ENCODE peak calls at places on chromosomes 13 and 19, in eight cellular contexts. Y is thyroid gland, P is vagina, S is HepG2, M is uterus, Z is GM12878, D is adrenal gland, V is ovary. N is an unnamed sample. For H3K4me1, the result is how much of the 10 kb centered on the place peaks cover.

GRCh38 chr13:42740753-42741152 is 40.6 kb upstream of the FAM216B start:
- DNase-seq in D (peak), S (no peak), P (no peak), Z (no peak), V (peak), Y (peak), M (no peak), N (no peak)

GRCh38 chr13:42894765-42895181 is 97.3 kb downstream of the EPSTI1 start:
- DNase-seq in Z (no peak), P (no peak), S (no peak), D (peak), Y (no peak), V (peak), M (no peak), N (no peak)

GRCh38 chr13:37960427-37960826 is 90.9 kb upstream of the TRPC4 start:
- DNase-seq in P (no peak), S (no peak), Y (no peak), Z (no peak), V (no peak), M (no peak), D (no peak), N (no peak)

GRCh38 chr19:51727349-51727880 is 3.6 kb upstream of the HAS1 start:
- DNase-seq in S (no peak), V (no peak), Y (no peak), P (no peak), D (no peak), Z (no peak), M (no peak), N (no peak)

GRCh38 chr19:18781047-18781600 is 10.0 kb downstream of the COMP start:
- DNase-seq in S (no peak), V (no peak), Z (no peak), D (no peak), M (no peak), Y (no peak), P (no peak), N (no peak)

GRCh38 chr19:8240274-8241229 is 31.4 kb downstream of the CERS4 start:
- DNase-seq in P (no peak), Z (peak), D (peak), S (peak), V (peak), M (peak), Y (peak), N (peak)

GRCh38 chr13:57340878-57341277 is 173.9 kb downstream of the PRR20E start:
- DNase-seq in P (no peak), S (no peak), M (no peak), Y (no peak), D (no peak), Z (no peak), V (no peak), N (no peak)

GRCh38 chr13:20609145-20609544 is 42.2 kb downstream of the IFT88 start:
- DNase-seq in Y (no peak), P (no peak), M (no peak), V (no peak), S (no peak), Z (no peak), D (no peak), N (no peak)

GRCh38 chr13:94968040-94968756 is 255.9 kb upstream of the SOX21 start:
- DNase-seq in Z (no peak), D (no peak), V (peak), M (no peak), P (no peak), S (no peak), Y (no peak), N (no peak)

GRCh38 chr13:30685320-30685859 is 50.0 kb upstream of the ALOX5AP start:
- DNase-seq in Z (no peak), Y (no peak), M (no peak), S (no peak), V (no peak), P (no peak), D (no peak), N (no peak)

GRCh38 chr13:114063545-114064515 is 68.6 kb downstream of the RASA3 start:
- DNase-seq in Y (peak), Z (no peak), V (peak), P (no peak), D (peak), M (peak), S (no peak), N (no peak)

GRCh38 chr13:43878897-43879322 is 630 bp downstream of the CCDC122 start:
- DNase-seq in P (no peak), V (peak), M (peak), S (peak), Z (peak), Y (peak), D (peak), N (peak)

GRCh38 chr19:5006201-5006600 is 37.3 kb downstream of the KDM4B start:
- DNase-seq in D (no peak), V (no peak), P (no peak), Y (no peak), S (no peak), M (no peak), Z (no peak), N (no peak)

GRCh38 chr13:33285420-33286124 is at the start of gene STARD13:
- DNase-seq in D (peak), V (peak), P (no peak), S (peak), Z (peak), M (peak), Y (peak), N (peak)

GRCh38 chr19:575527-576506 is 3.4 kb downstream of the BSG start:
- DNase-seq in M (peak), P (no peak), Y (peak), D (peak), S (no peak), Z (no peak), V (peak), N (no peak)

GRCh38 chr19:19488041-19488874 is 27.1 kb downstream of the TSSK6 start:
- DNase-seq in Z (no peak), M (peak), Y (no peak), V (peak), S (no peak), D (peak), P (no peak), N (no peak)

GRCh38 chr13:97445504-97446187 is 11.7 kb downstream of the RAP2A start:
- DNase-seq in D (no peak), Z (no peak), Y (no peak), V (no peak), M (no peak), P (no peak), S (no peak), N (no peak)

GRCh38 chr19:15195381-15195964 is 5.3 kb downstream of the NOTCH3 start:
- DNase-seq in P (no peak), S (no peak), D (no peak), Y (peak), V (no peak), Z (no peak), M (peak), N (peak)

GRCh38 chr13:30905932-30906383 is at the start of gene MEDAG:
- DNase-seq in P (no peak), Y (peak), V (peak), D (no peak), M (peak), S (no peak), Z (no peak), N (no peak)

GRCh38 chr19:7775761-7776160 is 12.7 kb downstream of the CLEC4M start:
- DNase-seq in V (no peak), Y (no peak), D (no peak), P (no peak), S (no peak), M (no peak), Z (no peak), N (no peak)

GRCh38 chr13:78022164-78022877 is 103.7 kb upstream of the EDNRB start:
- DNase-seq in P (no peak), D (peak), M (no peak), Y (no peak), S (no peak), V (no peak), Z (peak), N (no peak)

GRCh38 chr13:102905905-102906304 is 60.1 kb downstream of the ERCC5 start:
- DNase-seq in S (no peak), M (no peak), Y (no peak), D (no peak), P (no peak), Z (no peak), V (no peak), N (no peak)

GRCh38 chr13:93559718-93560117 is 333.1 kb downstream of the GPC6 start:
- DNase-seq in P (no peak), V (no peak), Z (no peak), S (no peak), Y (peak), D (no peak), M (no peak), N (no peak)

GRCh38 chr19:49019242-49019932 is 2.5 kb upstream of the LHB start:
- DNase-seq in M (peak), S (peak), P (no peak), Z (no peak), Y (peak), V (peak), D (peak), N (peak)

GRCh38 chr19:39074942-39075341 is 9.2 kb upstream of the ACP7 start:
- DNase-seq in Z (no peak), V (no peak), P (no peak), S (no peak), D (no peak), M (no peak), Y (no peak), N (no peak)
- H3K4me1 ChIP-seq in Z (under half), V (under half), P (under half), S (under half), D (under half), M (under half), Y (under half), N (under half)

GRCh38 chr19:2703077-2703437 is 563 bp upstream of the GNG7 start:
- DNase-seq in Y (no peak), D (no peak), Z (no peak), P (no peak), M (no peak), S (no peak), V (no peak), N (no peak)

GRCh38 chr19:2701361-2702169 is 929 bp downstream of the GNG7 start:
- DNase-seq in S (no peak), Y (no peak), Z (no peak), D (no peak), M (no peak), V (no peak), P (no peak), N (no peak)

GRCh38 chr19:2703691-2704216 is 1.3 kb upstream of the GNG7 start:
- DNase-seq in S (peak), D (no peak), Z (no peak), V (no peak), P (no peak), M (no peak), Y (no peak), N (no peak)

GRCh38 chr19:2700660-2701360 is 1.7 kb downstream of the GNG7 start:
- DNase-seq in P (no peak), S (no peak), M (no peak), D (no peak), Y (no peak), Z (no peak), V (no peak), N (no peak)

GRCh38 chr19:2702170-2703076 is at the start of gene GNG7:
- DNase-seq in Z (no peak), P (no peak), M (peak), D (peak), V (peak), Y (peak), S (peak), N (peak)
- TF ChIP-seq POLR2A in Z (peak), P (peak), M (peak), D (peak), V (peak), Y (no peak), S (peak), N (peak)

DNA sequence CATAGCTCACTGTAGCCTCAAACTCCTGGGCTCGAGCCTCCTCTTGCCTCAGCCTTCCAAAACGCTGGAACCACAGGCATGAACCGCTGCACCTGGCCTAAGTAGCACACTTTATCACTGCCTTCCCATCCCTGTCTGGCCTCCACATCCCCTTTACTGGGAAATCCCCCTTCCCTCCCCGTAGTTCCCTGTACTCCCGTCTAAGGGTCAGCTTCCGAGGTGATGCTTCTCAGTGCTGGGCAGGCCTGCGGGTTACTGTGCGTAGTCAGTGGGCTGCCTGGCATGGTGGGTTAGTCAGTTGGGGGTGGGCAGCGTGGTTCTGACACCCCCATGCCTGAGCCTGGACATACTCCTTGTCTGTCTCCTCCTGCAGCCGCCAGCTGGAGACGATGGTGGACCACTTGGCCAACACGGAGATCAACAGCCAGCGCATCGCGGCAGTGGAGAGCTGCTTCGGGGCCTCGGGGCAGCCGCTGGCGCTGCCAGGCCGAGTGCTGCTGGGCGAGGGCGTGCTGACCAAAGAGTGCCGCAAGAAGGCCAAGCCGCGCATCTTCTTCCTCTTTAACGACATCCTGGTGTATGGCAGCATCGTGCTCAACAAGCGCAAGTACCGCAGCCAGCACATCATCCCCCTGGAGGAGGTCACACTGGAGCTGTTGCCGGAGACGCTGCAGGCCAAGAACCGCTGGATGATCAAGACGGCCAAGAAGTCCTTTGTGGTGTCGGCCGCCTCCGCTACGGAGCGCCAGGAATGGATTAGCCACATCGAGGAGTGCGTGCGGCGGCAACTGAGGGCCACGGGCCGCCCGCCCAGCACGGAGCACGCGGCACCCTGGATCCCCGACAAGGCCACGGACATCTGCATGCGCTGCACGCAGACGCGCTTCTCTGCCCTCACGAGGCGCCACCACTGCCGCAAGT is 8.4 kb downstream of the PLEKHF1 start:
- DNase-seq in D (no peak), Z (no peak), V (no peak), Y (no peak), P (no peak), S (no peak), M (no peak), N (no peak)
- H3K4me1 ChIP-seq in D (under half), Z (half or more), V (under half), Y (under half), P (half or more), S (under half), M (under half), N (under half)

GRCh38 chr13:110649551-110649950 is 34.2 kb downstream of the NAXD start:
- DNase-seq in Z (no peak), S (no peak), D (no peak), Y (no peak), M (no peak), V (no peak), P (no peak), N (no peak)
- TF ChIP-seq POLR2A in Z (no peak), S (no peak), D (no peak), Y (no peak), M (no peak), V (no peak), P (no peak), N (no peak)

DNA sequence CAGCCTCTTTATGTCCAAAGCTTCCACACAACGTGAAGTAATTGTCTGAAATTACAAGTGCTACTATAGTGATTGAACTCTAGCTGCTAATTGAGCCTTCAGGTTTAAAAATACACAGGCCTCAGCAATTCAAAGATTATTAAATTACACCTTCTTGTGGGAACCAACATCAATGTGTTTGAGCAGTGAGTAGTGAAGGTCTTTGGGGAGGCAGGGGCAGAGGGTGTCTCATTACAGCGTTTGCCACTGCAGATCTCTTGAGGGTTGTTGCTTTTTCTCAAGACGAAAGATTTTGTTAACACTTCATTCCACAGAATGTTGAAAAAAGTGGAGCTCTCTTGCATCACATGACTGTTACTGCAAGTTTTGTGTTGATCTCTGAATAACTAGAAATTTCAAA is 253.6 kb downstream of the ATP8A2 start:
- DNase-seq in M (no peak), P (no peak), Z (no peak), V (no peak), D (no peak), Y (no peak), S (no peak), N (no peak)
- H3K4me1 ChIP-seq in M (under half), P (under half), Z (under half), V (under half), D (under half), Y (under half), S (under half), N (under half)

GRCh38 chr13:110685305-110685704 is 20.6 kb downstream of the CARS2 start:
- DNase-seq in M (peak), V (no peak), P (no peak), S (no peak), D (peak), Z (no peak), Y (no peak), N (no peak)
- TF ChIP-seq POLR2A in M (no peak), V (no peak), P (no peak), S (no peak), D (no peak), Z (no peak), Y (no peak), N (no peak)